ENCODE peak calls at places on chromosomes 3 and 15, in eight cellular contexts. L is A549, K is bronchial epithelial cell, Y is endodermal cell, Q is neural progenitor cell, B is AG04450, I is progenitor cell of endocrine pancreas, N is activated B cell treated with CpG ODN at 0.5 μM for 24 hours. E is an unnamed sample.

GRCh38 chr3:73719877-73720276 is 95.1 kb upstream of the PDZRN3 start:
- DNase-seq in L (no peak), K (no peak), Y (no peak), Q (no peak), B (no peak), I (no peak), N (no peak), E (no peak)

GRCh38 chr3:21094686-21095085 is 656.3 kb downstream of the ZNF385D start:
- DNase-seq in L (no peak), K (no peak), Y (no peak), Q (no peak), B (no peak), I (no peak), N (no peak), E (no peak)

GRCh38 chr3:197791120-197792018 is at the start of gene LRCH3:
- DNase-seq in L (peak), K (peak), Y (peak), Q (peak), B (no peak), I (peak), N (peak), E (peak)

GRCh38 chr15:99282129-99282528 is 30.8 kb downstream of the LRRC28 start:
- DNase-seq in L (no peak), K (peak), Y (no peak), Q (no peak), B (no peak), I (no peak), N (no peak), E (no peak)

GRCh38 chr15:32873292-32874114 is 155.7 kb downstream of the GREM1 start:
- DNase-seq in L (peak), K (no peak), Y (no peak), Q (no peak), B (no peak), I (no peak), N (no peak), E (no peak)

GRCh38 chr15:38474155-38474757 is 20.3 kb downstream of the FAM98B start:
- DNase-seq in L (peak), K (peak), Y (peak), Q (peak), B (no peak), I (no peak), N (no peak), E (peak)

GRCh38 chr15:33908396-33908795 is 59.9 kb upstream of the CHRM5 start:
- DNase-seq in L (no peak), K (peak), Y (no peak), Q (no peak), B (no peak), I (no peak), N (no peak), E (no peak)

GRCh38 chr3:182450942-182451607 is 342.2 kb upstream of the ATP11B start:
- DNase-seq in L (no peak), K (no peak), Y (peak), Q (peak), B (no peak), I (no peak), N (no peak), E (no peak)

GRCh38 chr3:62277470-62277869 is 95.9 kb downstream of the FEZF2 start:
- DNase-seq in L (no peak), K (no peak), Y (no peak), Q (no peak), B (no peak), I (no peak), N (no peak), E (no peak)

GRCh38 chr3:21672303-21672702 is 78.7 kb downstream of the ZNF385D start:
- DNase-seq in L (no peak), K (peak), Y (peak), Q (no peak), B (peak), I (no peak), N (no peak), E (peak)

GRCh38 chr3:24502690-24503089 is 8.0 kb upstream of the THRB start:
- DNase-seq in L (no peak), K (peak), Y (no peak), Q (no peak), B (no peak), I (no peak), N (no peak), E (no peak)

GRCh38 chr3:188881954-188882641 is 289.7 kb upstream of the TPRG1 start:
- DNase-seq in L (peak), K (peak), Y (no peak), Q (no peak), B (peak), I (no peak), N (no peak), E (peak)

GRCh38 chr3:190012314-190012782 is 108.3 kb downstream of the P3H2 start:
- DNase-seq in L (peak), K (peak), Y (peak), Q (peak), B (no peak), I (no peak), N (no peak), E (no peak)

GRCh38 chr3:64187065-64187959 is 38.0 kb downstream of the PRICKLE2 start:
- DNase-seq in L (peak), K (peak), Y (no peak), Q (no peak), B (peak), I (no peak), N (no peak), E (peak)

GRCh38 chr3:189488241-189488767 is 142.9 kb upstream of the TP63 start:
- DNase-seq in L (peak), K (peak), Y (peak), Q (peak), B (no peak), I (no peak), N (no peak), E (no peak)

GRCh38 chr3:3015472-3016089 is 94.6 kb downstream of the IL5RA start:
- DNase-seq in L (peak), K (peak), Y (no peak), Q (peak), B (no peak), I (no peak), N (no peak), E (no peak)

GRCh38 chr15:101391431-101391830 is 96.4 kb upstream of the SNRPA1 start:
- DNase-seq in L (no peak), K (no peak), Y (no peak), Q (no peak), B (no peak), I (no peak), N (no peak), E (no peak)

GRCh38 chr3:176566757-176567156 is 630.5 kb downstream of the TBL1XR1 start:
- DNase-seq in L (no peak), K (no peak), Y (no peak), Q (no peak), B (no peak), I (no peak), N (no peak), E (no peak)

GRCh38 chr3:184261270-184262165 is at the start of gene CAMK2N2:
- DNase-seq in L (peak), K (no peak), Y (peak), Q (peak), B (no peak), I (peak), N (peak), E (no peak)

GRCh38 chr15:25863067-25863967 is at the start of gene ATP10A:
- DNase-seq in L (peak), K (no peak), Y (peak), Q (peak), B (no peak), I (peak), N (no peak), E (no peak)

GRCh38 chr3:120203016-120203415 is 82.0 kb downstream of the GPR156 start:
- DNase-seq in L (no peak), K (peak), Y (no peak), Q (no peak), B (peak), I (no peak), N (no peak), E (peak)

GRCh38 chr3:149566296-149566945 is 91.4 kb downstream of the WWTR1 start:
- DNase-seq in L (no peak), K (no peak), Y (no peak), Q (no peak), B (no peak), I (no peak), N (no peak), E (no peak)

GRCh38 chr15:80694624-80695098 is 449 bp upstream of the ABHD17C start:
- DNase-seq in L (peak), K (no peak), Y (peak), Q (peak), B (no peak), I (peak), N (peak), E (no peak)

GRCh38 chr3:148146947-148147346 is 550.8 kb upstream of the AGTR1 start:
- DNase-seq in L (no peak), K (peak), Y (no peak), Q (no peak), B (peak), I (no peak), N (no peak), E (no peak)

GRCh38 chr3:9194509-9195184 is 54.8 kb downstream of the SRGAP3 start:
- DNase-seq in L (peak), K (peak), Y (no peak), Q (no peak), B (no peak), I (no peak), N (no peak), E (no peak)

GRCh38 chr15:96213896-96214295 is 116.6 kb upstream of the NR2F2 start:
- DNase-seq in L (no peak), K (no peak), Y (no peak), Q (no peak), B (no peak), I (no peak), N (no peak), E (no peak)

GRCh38 chr3:169041677-169042171 is 621.8 kb downstream of the MECOM start:
- DNase-seq in L (peak), K (peak), Y (no peak), Q (peak), B (no peak), I (no peak), N (no peak), E (peak)

DNA sequence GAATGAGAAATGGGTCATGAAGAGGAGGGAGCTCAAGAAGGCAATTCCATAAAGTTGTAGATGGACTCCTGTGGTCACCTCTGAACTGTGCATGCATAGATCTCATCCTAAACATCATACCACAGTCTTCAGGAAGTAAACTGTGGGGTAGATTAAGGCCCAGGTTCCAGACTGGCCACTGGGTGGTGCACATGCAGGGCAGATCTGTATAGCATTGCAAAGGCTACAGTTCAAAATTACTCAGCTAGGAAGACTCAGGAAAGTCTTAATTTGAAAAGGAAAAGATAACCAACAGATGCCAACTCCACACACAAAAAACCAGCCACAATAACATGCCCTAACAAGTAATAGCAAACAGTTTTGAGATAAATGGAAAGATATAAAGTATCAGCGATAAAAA is 20.3 kb downstream of the KY start:
- DNase-seq in L (no peak), K (peak), Y (peak), Q (no peak), B (no peak), I (peak), N (no peak), E (no peak)
- TF ChIP-seq CTCF in L (no peak), K (peak), Y (peak), Q (peak), B (peak), I (peak), N (no peak), E (peak)

DNA sequence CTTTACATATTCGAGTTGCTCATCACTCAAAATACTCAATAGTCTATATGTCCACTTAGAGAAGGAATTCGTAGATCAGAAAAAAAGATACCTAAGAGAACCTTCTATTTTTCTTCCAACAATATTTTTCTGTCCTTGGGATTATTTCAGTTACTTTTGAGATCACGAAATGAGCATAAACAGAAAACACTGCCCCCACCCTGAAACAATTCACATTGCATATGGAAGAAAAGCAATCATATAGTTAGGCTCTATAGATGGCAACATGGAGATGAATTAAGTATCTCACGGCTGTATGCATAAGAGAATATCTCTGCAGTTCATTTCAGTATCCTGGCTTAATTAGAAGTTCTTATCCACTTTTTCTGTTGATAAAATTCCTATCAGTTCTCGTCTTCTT is 391.1 kb downstream of the FGF12 start:
- DNase-seq in L (no peak), K (no peak), Y (no peak), Q (no peak), B (no peak), I (no peak), N (no peak), E (no peak)
- TF ChIP-seq CTCF in L (no peak), K (no peak), Y (peak), Q (peak), B (no peak), I (no peak), N (no peak), E (no peak)

GRCh38 chr3:177647876-177648275 is 450.6 kb upstream of the TBL1XR1 start:
- DNase-seq in L (no peak), K (no peak), Y (no peak), Q (no peak), B (no peak), I (no peak), N (no peak), E (no peak)

GRCh38 chr3:177642042-177642441 is 444.8 kb upstream of the TBL1XR1 start:
- DNase-seq in L (no peak), K (no peak), Y (no peak), Q (no peak), B (no peak), I (no peak), N (no peak), E (no peak)

GRCh38 chr3:177641206-177641605 is 443.9 kb upstream of the TBL1XR1 start:
- DNase-seq in L (no peak), K (no peak), Y (no peak), Q (no peak), B (no peak), I (no peak), N (no peak), E (no peak)

GRCh38 chr3:177642482-177643163 is 445.3 kb upstream of the TBL1XR1 start:
- DNase-seq in L (no peak), K (no peak), Y (no peak), Q (no peak), B (no peak), I (no peak), N (no peak), E (no peak)

GRCh38 chr3:177646749-177647148 is 449.5 kb upstream of the TBL1XR1 start:
- DNase-seq in L (no peak), K (no peak), Y (no peak), Q (no peak), B (no peak), I (no peak), N (no peak), E (no peak)
- TF ChIP-seq CTCF in L (no peak), K (no peak), Y (no peak), Q (no peak), B (no peak), I (no peak), N (no peak), E (no peak)

GRCh38 chr3:53668872-53669271 is 174.5 kb downstream of the CACNA1D start:
- DNase-seq in L (no peak), K (no peak), Y (no peak), Q (peak), B (no peak), I (no peak), N (no peak), E (no peak)
- TF ChIP-seq CTCF in L (no peak), K (peak), Y (peak), Q (peak), B (peak), I (peak), N (no peak), E (peak)

GRCh38 chr15:68252925-68253534 is 23.5 kb upstream of the CLN6 start:
- DNase-seq in L (peak), K (peak), Y (peak), Q (peak), B (peak), I (no peak), N (no peak), E (no peak)
- TF ChIP-seq CTCF in L (peak), K (peak), Y (peak), Q (peak), B (peak), I (peak), N (peak), E (peak)

E was measured in AG09319.